ENCODE peak calls at places on chromosome 22, in four cellular contexts. P is stimulated activated CD4-positive, alpha-beta T cell treated with anti-CD3 and anti-CD28 coated beads, Interleukin-1b, Interleukin-23, amount 100 ng/mL, for 24 hours; X is lung microvascular endothelial cell; M is GM18507. T is an unnamed sample.

GRCh38 chr22:38874529-38875222 is 2.7 kb upstream of the CBX6 start:
- DNase-seq in P (no peak), M (no peak), X (no peak), T (no peak)

GRCh38 chr22:26763633-26764295 is 106.4 kb downstream of the MIAT start:
- DNase-seq in M (no peak), X (no peak), P (no peak), T (no peak)

GRCh38 chr22:27238935-27239510 is 562.5 kb downstream of the MN1 start:
- DNase-seq in P (no peak), X (peak), M (no peak), T (peak)

GRCh38 chr22:50326225-50326958 is 420 bp downstream of the DENND6B start:
- DNase-seq in P (no peak), M (no peak), X (no peak), T (no peak)

GRCh38 chr22:49979587-49980264 is 19.2 kb downstream of the PIM3 start:
- DNase-seq in M (no peak), P (no peak), X (peak), T (no peak)

GRCh38 chr22:46747646-46748045 is 9.6 kb upstream of the CERK start:
- DNase-seq in P (no peak), X (no peak), M (no peak), T (no peak)

GRCh38 chr22:30205281-30206115 is 41.1 kb downstream of the LIF start:
- DNase-seq in M (no peak), X (peak), P (no peak), T (peak)

GRCh38 chr22:33835196-33835788 is 85.0 kb downstream of the LARGE1 start:
- DNase-seq in X (no peak), M (no peak), P (no peak), T (no peak)

GRCh38 chr22:36211237-36211881 is 9.8 kb upstream of the APOL4 start:
- DNase-seq in M (no peak), X (peak), P (no peak), T (no peak)

GRCh38 chr22:27670701-27671412 is 130.7 kb downstream of the MN1 start:
- DNase-seq in P (no peak), X (peak), M (no peak), T (no peak)

GRCh38 chr22:46686221-46686872 is 51.7 kb downstream of the CERK start:
- DNase-seq in X (peak), M (no peak), P (no peak), T (no peak)

GRCh38 chr22:24997023-24997422 is 44.5 kb downstream of the KIAA1671 start:
- DNase-seq in P (no peak), X (no peak), M (no peak), T (no peak)

GRCh38 chr22:17994424-17995108 is 29.8 kb downstream of the MICAL3 start:
- DNase-seq in M (no peak), X (no peak), P (no peak), T (no peak)

GRCh38 chr22:27347951-27348350 is 453.6 kb downstream of the MN1 start:
- DNase-seq in P (no peak), X (no peak), M (no peak), T (peak)

GRCh38 chr22:48369789-48370507 is 1457.7 kb downstream of the BRD1 start:
- DNase-seq in X (no peak), M (no peak), P (no peak), T (no peak)

GRCh38 chr22:40757071-40757470 is 62.1 kb downstream of the SLC25A17 start:
- DNase-seq in X (no peak), P (no peak), M (no peak), T (no peak)

GRCh38 chr22:27401321-27401720 is 400.2 kb downstream of the MN1 start:
- DNase-seq in P (no peak), M (no peak), X (no peak), T (no peak)

GRCh38 chr22:30029512-30029911 is 50.8 kb upstream of the HORMAD2 start:
- DNase-seq in X (no peak), P (no peak), M (no peak), T (no peak)

GRCh38 chr22:44032126-44032730 is 8.1 kb downstream of the PARVB start:
- DNase-seq in M (no peak), P (no peak), X (no peak), T (no peak)

GRCh38 chr22:29032584-29032983 is 29.0 kb downstream of the C22orf31 start:
- DNase-seq in M (no peak), P (no peak), X (peak), T (peak)

GRCh38 chr22:24985824-24986214 is 33.3 kb downstream of the KIAA1671 start:
- DNase-seq in M (no peak), P (no peak), X (peak), T (no peak)

GRCh38 chr22:31556627-31557203 is 60.4 kb downstream of the SFI1 start:
- DNase-seq in M (no peak), X (peak), P (no peak), T (no peak)

GRCh38 chr22:19745155-19746133 is 15.1 kb upstream of the TBX1 start:
- DNase-seq in X (no peak), P (no peak), M (no peak), T (no peak)

GRCh38 chr22:19884161-19884953 is 29.7 kb upstream of the GNB1L start:
- DNase-seq in M (no peak), P (no peak), X (no peak), T (no peak)

GRCh38 chr22:49769691-49770315 is 57.9 kb downstream of the BRD1 start:
- DNase-seq in X (no peak), P (no peak), M (no peak), T (no peak)

GRCh38 chr22:46066691-46067090 is 83.6 kb upstream of the PPARA start:
- DNase-seq in X (peak), M (no peak), P (no peak), T (no peak)

GRCh38 chr22:46770726-46771125 is 8.3 kb downstream of the TBC1D22A start:
- DNase-seq in X (peak), M (no peak), P (no peak), T (no peak)

GRCh38 chr22:43110444-43110926 is at the start of gene BIK:
- DNase-seq in X (peak), M (no peak), P (no peak), T (no peak)

GRCh38 chr22:36731916-36732315 is 28.4 kb upstream of the CACNG2 start:
- DNase-seq in P (no peak), M (no peak), X (no peak), T (no peak)

GRCh38 chr22:19959043-19959586 is 17.5 kb upstream of the TXNRD2 start:
- DNase-seq in P (no peak), X (peak), M (no peak), T (no peak)

GRCh38 chr22:39472570-39473556 is 16.1 kb downstream of the MGAT3 start:
- DNase-seq in X (no peak), P (no peak), M (no peak), T (no peak)